ENCODE peak calls at places on chromosomes 3 and 15, in five cellular contexts. U, C, R, Z and Q are unnamed samples. For H3K36me3 and H3K4me1, the result is how much of the 10 kb centered on the place peaks cover.

GRCh38 chr3:38054166-38054991 is 15.4 kb downstream of the DLEC1 start:
- DNase-seq in U (peak), C (no peak), R (no peak), Z (no peak), Q (no peak)

GRCh38 chr3:53547327-53547726 is 52.9 kb downstream of the CACNA1D start:
- DNase-seq in U (no peak), C (no peak), R (no peak), Z (no peak), Q (no peak)

GRCh38 chr3:99764377-99764776 is 53.3 kb upstream of the CMSS1 start:
- DNase-seq in U (no peak), C (no peak), R (no peak), Z (no peak), Q (no peak)

GRCh38 chr15:52765779-52766178 is 24.4 kb downstream of the ONECUT1 start:
- DNase-seq in U (peak), C (no peak), R (no peak), Z (peak), Q (no peak)

GRCh38 chr15:39357478-39358268 is 223.2 kb upstream of the THBS1 start:
- DNase-seq in U (peak), C (no peak), R (no peak), Z (no peak), Q (no peak)

GRCh38 chr3:27141668-27142067 is 227.5 kb downstream of the NEK10 start:
- DNase-seq in U (no peak), C (no peak), R (no peak), Z (peak), Q (no peak)

GRCh38 chr3:126508539-126508938 is 9.0 kb downstream of the UROC1 start:
- DNase-seq in U (peak), C (no peak), R (no peak), Z (no peak), Q (no peak)

GRCh38 chr3:37861540-37862051 is at the start of gene CTDSPL:
- DNase-seq in U (peak), C (peak), R (no peak), Z (peak), Q (no peak)

GRCh38 chr3:40924559-40925058 is 274.7 kb upstream of the CTNNB1 start:
- DNase-seq in U (no peak), C (no peak), R (no peak), Z (no peak), Q (no peak)

GRCh38 chr15:68650901-68651709 is 72.3 kb downstream of the CORO2B start:
- DNase-seq in U (no peak), C (peak), R (no peak), Z (peak), Q (peak)

GRCh38 chr3:27633224-27633545 is 88.9 kb downstream of the EOMES start:
- DNase-seq in U (no peak), C (no peak), R (no peak), Z (peak), Q (no peak)

GRCh38 chr15:64247906-64248541 is 85.2 kb upstream of the PPIB start:
- DNase-seq in U (peak), C (no peak), R (no peak), Z (peak), Q (no peak)

GRCh38 chr3:8450618-8451017 is 51.0 kb upstream of the LMCD1 start:
- DNase-seq in U (peak), C (no peak), R (no peak), Z (peak), Q (no peak)

GRCh38 chr3:10845839-10846656 is 30.0 kb downstream of the SLC6A11 start:
- DNase-seq in U (no peak), C (peak), R (peak), Z (no peak), Q (no peak)

GRCh38 chr3:186937017-186937875 is 6.9 kb downstream of the ST6GAL1 start:
- DNase-seq in U (no peak), C (no peak), R (no peak), Z (no peak), Q (no peak)

GRCh38 chr3:126481808-126482502 is 6.3 kb upstream of the ZXDC start:
- DNase-seq in U (peak), C (peak), R (peak), Z (no peak), Q (no peak)

GRCh38 chr3:122773856-122774535 is 19.6 kb downstream of the HSPBAP1 start:
- DNase-seq in U (no peak), C (no peak), R (no peak), Z (no peak), Q (no peak)

GRCh38 chr3:172071780-172072179 is 32.4 kb downstream of the FNDC3B start:
- DNase-seq in U (no peak), C (no peak), R (no peak), Z (peak), Q (no peak)

GRCh38 chr15:40325188-40325587 is 1.7 kb downstream of the INAFM2 start:
- DNase-seq in U (peak), C (no peak), R (no peak), Z (no peak), Q (no peak)

GRCh38 chr3:125139386-125139785 is 73.2 kb downstream of the SLC12A8 start:
- DNase-seq in U (no peak), C (no peak), R (no peak), Z (no peak), Q (no peak)

GRCh38 chr3:103672346-103672745 is 1237.5 kb downstream of the ZPLD1 start:
- DNase-seq in U (no peak), C (no peak), R (no peak), Z (no peak), Q (no peak)

GRCh38 chr15:72534522-72534921 is 60.4 kb downstream of the ARIH1 start:
- DNase-seq in U (no peak), C (no peak), R (no peak), Z (no peak), Q (no peak)

GRCh38 chr15:74826911-74827310 is 484 bp downstream of the CPLX3 start:
- DNase-seq in U (no peak), C (no peak), R (no peak), Z (no peak), Q (no peak)

GRCh38 chr15:40103864-40104271 is 4.8 kb downstream of the BMF start:
- DNase-seq in U (peak), C (no peak), R (no peak), Z (peak), Q (no peak)

GRCh38 chr3:172536505-172536904 is 13.3 kb upstream of the TNFSF10 start:
- DNase-seq in U (no peak), C (no peak), R (no peak), Z (peak), Q (no peak)

GRCh38 chr3:123605789-123606234 is 21.0 kb upstream of the HACD2 start:
- DNase-seq in U (peak), C (no peak), R (no peak), Z (peak), Q (no peak)

GRCh38 chr15:70714575-70714974 is 48.8 kb downstream of the UACA start:
- DNase-seq in U (peak), C (no peak), R (no peak), Z (no peak), Q (no peak)

GRCh38 chr15:88257311-88257901 is 867 bp upstream of the NTRK3 start:
- DNase-seq in U (peak), C (no peak), R (no peak), Z (peak), Q (no peak)

GRCh38 chr3:135803291-135803690 is 162.2 kb upstream of the PPP2R3A start:
- DNase-seq in U (no peak), C (no peak), R (no peak), Z (peak), Q (no peak)

GRCh38 chr3:176521531-176522175 is 675.6 kb downstream of the TBL1XR1 start:
- DNase-seq in U (peak), C (no peak), R (no peak), Z (peak), Q (no peak)

GRCh38 chr15:48397841-48398240 is 66.6 kb downstream of the DUT start:
- DNase-seq in U (peak), C (peak), R (peak), Z (no peak), Q (peak)

DNA sequence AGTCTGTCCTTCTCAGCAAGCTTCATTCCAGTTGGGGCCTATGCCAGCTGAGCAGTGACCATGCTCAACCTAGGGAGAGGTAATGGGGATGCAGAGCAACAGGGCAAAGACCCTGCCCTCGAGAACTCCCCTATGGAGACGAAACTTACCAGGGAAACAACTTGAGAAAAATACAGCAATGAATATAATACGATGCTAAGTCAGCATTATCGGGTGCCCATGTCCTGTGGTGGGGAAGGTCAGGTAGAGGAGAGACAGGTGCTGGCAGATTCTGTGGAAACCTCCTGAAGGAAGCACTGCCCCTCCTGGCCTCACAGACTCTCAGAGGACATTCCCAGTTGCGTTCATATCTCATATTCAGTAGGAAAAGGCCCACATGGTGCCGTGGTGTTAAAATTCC is 62.2 kb downstream of the BOC start:
- DNase-seq in U (no peak), C (no peak), R (no peak), Z (no peak), Q (no peak)
- H3K36me3 ChIP-seq in U (under half), C (under half), R (half or more), Z (under half), Q (under half)

DNA sequence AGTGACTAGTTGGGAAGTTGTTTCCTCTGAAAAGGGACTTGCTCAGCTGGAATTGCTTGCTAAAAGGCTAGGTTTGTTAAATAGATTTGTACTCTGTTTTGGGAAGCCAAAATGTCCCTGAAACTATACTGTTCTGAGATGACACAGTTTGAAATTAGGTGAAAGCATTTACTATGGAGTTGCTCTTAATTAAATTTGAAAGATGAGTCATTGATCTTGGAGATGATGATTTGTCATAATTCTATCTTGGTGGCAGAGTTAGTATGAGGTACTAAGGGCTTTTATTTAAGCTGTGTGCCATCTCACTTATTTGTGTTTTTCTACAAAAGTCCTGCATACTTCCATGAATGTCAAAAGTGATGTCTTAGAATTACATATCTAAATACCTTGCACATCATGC is 320.9 kb downstream of the PTPRG start:
- DNase-seq in U (no peak), C (no peak), R (no peak), Z (no peak), Q (no peak)
- H3K4me1 ChIP-seq in U (under half), C (under half), R (under half), Z (under half), Q (under half)

GRCh38 chr3:127650236-127650635 is 21.3 kb downstream of the PODXL2 start:
- DNase-seq in U (no peak), C (no peak), R (no peak), Z (no peak), Q (no peak)

GRCh38 chr3:127647171-127647884 is 18.3 kb downstream of the PODXL2 start:
- DNase-seq in U (no peak), C (no peak), R (no peak), Z (no peak), Q (no peak)

GRCh38 chr3:127645371-127646015 is 16.5 kb downstream of the PODXL2 start:
- DNase-seq in U (no peak), C (no peak), R (no peak), Z (no peak), Q (no peak)

GRCh38 chr3:127644641-127645040 is 15.7 kb downstream of the PODXL2 start:
- DNase-seq in U (no peak), C (no peak), R (no peak), Z (no peak), Q (no peak)

GRCh38 chr3:127646501-127647046 is 17.6 kb downstream of the PODXL2 start:
- DNase-seq in U (peak), C (no peak), R (no peak), Z (no peak), Q (no peak)
- H3K36me3 ChIP-seq in U (under half), C (under half), R (under half), Z (under half), Q (under half)

GRCh38 chr3:48596676-48597407 is 1.7 kb upstream of the COL7A1 start:
- DNase-seq in U (no peak), C (no peak), R (no peak), Z (no peak), Q (no peak)
- H3K4me1 ChIP-seq in U (half or more), C (half or more), R (half or more), Z (under half), Q (half or more)

GRCh38 chr15:80931191-80931590 is 58.4 kb downstream of the MESD start:
- DNase-seq in U (peak), C (no peak), R (no peak), Z (no peak), Q (no peak)

GRCh38 chr15:80926126-80926525 is 63.5 kb downstream of the MESD start:
- DNase-seq in U (no peak), C (no peak), R (no peak), Z (no peak), Q (no peak)

GRCh38 chr15:80931721-80932609 is 57.7 kb downstream of the MESD start:
- DNase-seq in U (no peak), C (peak), R (peak), Z (no peak), Q (peak)

GRCh38 chr15:80929689-80930088 is 59.9 kb downstream of the MESD start:
- DNase-seq in U (peak), C (no peak), R (no peak), Z (no peak), Q (no peak)

GRCh38 chr15:80929225-80929624 is 60.4 kb downstream of the MESD start:
- DNase-seq in U (peak), C (no peak), R (no peak), Z (no peak), Q (no peak)
- H3K36me3 ChIP-seq in U (under half), C (under half), R (under half), Z (under half), Q (under half)

DNA sequence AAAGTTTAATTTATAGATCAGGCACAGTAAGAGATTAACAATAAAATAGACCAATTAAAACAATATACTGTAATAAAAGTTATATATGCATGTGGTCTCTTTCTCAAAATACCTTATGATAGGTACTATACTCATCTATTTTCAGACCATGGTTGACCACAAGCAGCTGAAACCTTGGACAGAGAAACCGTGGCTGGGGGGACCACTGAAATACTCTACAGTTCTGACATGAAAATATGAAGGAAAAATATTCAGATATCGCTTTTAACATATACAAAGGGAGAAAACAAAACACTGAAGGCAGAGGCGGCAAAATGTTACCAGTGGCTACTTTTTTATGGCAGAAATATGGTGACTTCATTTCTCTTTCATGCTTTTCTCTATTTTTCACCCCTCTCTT is 114.0 kb downstream of the PDZRN3 start:
- DNase-seq in U (no peak), C (no peak), R (no peak), Z (no peak), Q (no peak)
- H3K4me1 ChIP-seq in U (under half), C (under half), R (half or more), Z (under half), Q (half or more)

GRCh38 chr15:90225047-90225446 is 8.7 kb downstream of the CIB1 start:
- DNase-seq in U (no peak), C (no peak), R (no peak), Z (no peak), Q (no peak)
- H3K36me3 ChIP-seq in U (under half), C (half or more), R (half or more), Z (under half), Q (under half)

GRCh38 chr3:64220161-64220560 is 5.1 kb downstream of the PRICKLE2 start:
- DNase-seq in U (peak), C (no peak), R (peak), Z (no peak), Q (no peak)

GRCh38 chr3:64221564-64222257 is 3.6 kb downstream of the PRICKLE2 start:
- DNase-seq in U (no peak), C (no peak), R (no peak), Z (no peak), Q (no peak)

GRCh38 chr3:64218329-64218728 is 6.9 kb downstream of the PRICKLE2 start:
- DNase-seq in U (no peak), C (no peak), R (no peak), Z (no peak), Q (no peak)

GRCh38 chr3:64216706-64217105 is 8.6 kb downstream of the PRICKLE2 start:
- DNase-seq in U (peak), C (no peak), R (no peak), Z (peak), Q (no peak)

DNA sequence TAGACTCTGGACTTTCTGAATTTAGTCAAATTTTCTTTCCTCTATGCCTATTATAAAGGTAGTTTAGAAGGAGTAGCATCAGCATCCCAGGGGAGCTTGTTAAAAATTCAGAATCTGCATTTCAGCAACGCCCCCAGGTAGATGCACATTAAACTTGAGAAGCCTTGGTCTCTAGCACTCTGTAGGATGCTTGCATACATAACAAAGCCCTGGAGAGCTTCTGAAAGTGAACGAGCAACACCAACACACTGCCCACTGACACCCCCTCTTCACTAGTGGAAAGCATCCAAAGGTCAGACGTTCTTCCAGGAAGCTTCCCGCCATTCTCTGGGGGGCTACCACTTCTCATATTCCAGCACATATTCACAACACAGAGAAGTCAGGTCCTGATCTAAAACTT is 6.5 kb downstream of the PRICKLE2 start:
- DNase-seq in U (no peak), C (no peak), R (no peak), Z (no peak), Q (no peak)
- H3K4me1 ChIP-seq in U (half or more), C (half or more), R (half or more), Z (under half), Q (half or more)

DNA sequence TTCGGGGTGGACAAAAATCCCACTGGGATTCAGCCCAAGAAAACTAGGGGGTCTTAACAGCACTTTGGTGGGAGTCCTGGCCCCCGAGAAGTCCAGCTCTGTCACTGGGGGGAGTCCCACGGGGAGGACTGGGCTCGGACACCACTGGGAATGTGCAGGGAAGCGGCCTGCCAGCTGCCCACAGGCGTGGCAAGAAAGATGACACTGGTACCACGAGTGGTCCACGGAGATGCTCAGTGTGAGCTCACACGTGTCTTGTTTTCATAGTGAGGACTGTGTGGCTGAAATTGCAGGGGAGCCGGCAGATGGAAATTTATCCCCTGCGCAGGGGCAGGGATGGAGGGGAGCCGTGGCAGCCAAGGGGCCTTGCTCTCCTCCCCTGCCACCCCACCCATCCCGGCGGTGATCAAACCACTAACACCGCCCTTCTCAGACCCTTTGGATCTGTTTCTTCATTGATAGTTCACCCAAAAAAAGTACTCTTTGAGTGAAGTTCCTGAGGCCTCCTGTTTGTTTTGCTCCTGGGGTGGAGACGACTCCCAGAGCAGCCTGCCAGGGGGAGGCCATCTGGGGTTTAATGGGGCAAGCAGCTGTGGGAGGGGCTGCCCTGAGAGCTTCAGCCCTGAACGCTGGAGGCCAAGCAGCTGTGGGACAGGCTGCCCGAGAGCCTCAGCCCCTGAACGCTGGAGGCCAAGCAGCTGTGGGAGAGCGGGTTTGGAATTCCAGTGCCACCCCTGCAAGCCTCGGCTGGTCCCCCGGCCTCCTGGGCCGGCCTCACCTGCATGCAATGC is 130.9 kb downstream of the LRRK1 start:
- DNase-seq in U (no peak), C (peak), R (no peak), Z (no peak), Q (peak)
- H3K36me3 ChIP-seq in U (under half), C (under half), R (half or more), Z (under half), Q (under half)

GRCh38 chr3:141379250-141379872 is 11.1 kb downstream of the ZBTB38 start:
- DNase-seq in U (no peak), C (no peak), R (no peak), Z (no peak), Q (no peak)
- H3K4me1 ChIP-seq in U (under half), C (under half), R (under half), Z (under half), Q (under half)